ENCODE peak calls at places on chromosomes 13 and 19, in six cellular contexts. F, Y, S, D, G and T are unnamed samples.

GRCh38 chr19:48963371-48964204 is 1.5 kb upstream of the FTL start:
- DNase-seq in F (peak; percentile 92), S (peak; percentile 92), G (peak; percentile 75), Y (peak; percentile 76), D (peak; percentile 92), T (peak; percentile 76)

GRCh38 chr19:6241680-6242079 is 38.1 kb downstream of the MLLT1 start:
- DNase-seq in D (no peak), Y (peak; percentile 50), S (peak; percentile 35), G (no peak), F (no peak), T (no peak)

GRCh38 chr19:8071912-8072311 is 19.4 kb downstream of the CCL25 start:
- DNase-seq in Y (no peak), D (no peak), G (no peak), F (no peak), S (no peak), T (no peak)

GRCh38 chr19:24073807-24074206 is 13.2 kb upstream of the ZNF254 start:
- DNase-seq in G (no peak), D (no peak), F (no peak), S (no peak), Y (no peak), T (no peak)

GRCh38 chr19:24054044-24054935 is 32.7 kb upstream of the ZNF254 start:
- DNase-seq in F (peak; percentile 13), D (peak; percentile 51), S (no peak), G (peak; percentile 44), Y (no peak), T (no peak)

GRCh38 chr19:55641376-55642152 is 762 bp downstream of the ZNF580 start:
- DNase-seq in Y (no peak), G (no peak), S (no peak), D (no peak), F (peak; percentile 68), T (no peak)

GRCh38 chr13:80452279-80452678 is 111.4 kb upstream of the SPRY2 start:
- DNase-seq in D (no peak), F (no peak), Y (no peak), G (no peak), S (no peak), T (no peak)

GRCh38 chr13:52842440-52842839 is 6.0 kb downstream of the PCDH8 start:
- DNase-seq in F (no peak), D (no peak), G (no peak), Y (no peak), S (no peak), T (no peak)

GRCh38 chr13:32403108-32403507 is 24.8 kb downstream of the N4BP2L1 start:
- DNase-seq in S (no peak), F (no peak), G (no peak), Y (no peak), D (no peak), T (no peak)

GRCh38 chr13:21113851-21114306 is 52.5 kb upstream of the LATS2 start:
- DNase-seq in F (no peak), G (no peak), D (no peak), S (no peak), Y (no peak), T (no peak)

GRCh38 chr19:281156-281853 is 9.9 kb downstream of the PLPP2 start:
- DNase-seq in F (no peak), Y (no peak), S (no peak), D (peak; percentile 38), G (no peak), T (no peak)

GRCh38 chr13:27820524-27821482 is 28.5 kb downstream of the GSX1 start:
- DNase-seq in F (no peak), D (no peak), G (no peak), Y (no peak), S (no peak), T (no peak)

GRCh38 chr19:54674021-54674617 is 11.3 kb downstream of the LILRB4 start:
- DNase-seq in G (no peak), D (no peak), S (no peak), F (peak; percentile 49), Y (no peak), T (no peak)

GRCh38 chr13:42328672-42329071 is 56.7 kb downstream of the AKAP11 start:
- DNase-seq in F (no peak), Y (no peak), G (no peak), D (no peak), S (no peak), T (no peak)

GRCh38 chr13:78742659-78743058 is 83.7 kb upstream of the OBI1 start:
- DNase-seq in Y (no peak), G (no peak), F (no peak), S (no peak), D (no peak), T (peak; percentile 73)

GRCh38 chr19:7781157-7781556 is 18.1 kb downstream of the CLEC4M start:
- DNase-seq in G (no peak), Y (no peak), F (no peak), S (no peak), D (no peak), T (no peak)

GRCh38 chr13:22137361-22138050 is 466.6 kb downstream of the FGF9 start:
- DNase-seq in S (no peak), F (no peak), G (no peak), D (no peak), Y (no peak), T (no peak)

GRCh38 chr19:41871573-41872383 is 5.3 kb upstream of the CD79A start:
- DNase-seq in D (peak; percentile 93), S (peak; percentile 45), Y (peak; percentile 43), F (no peak), G (no peak), T (no peak)

GRCh38 chr19:575527-576506 is 3.4 kb downstream of the BSG start:
- DNase-seq in S (no peak), F (no peak), Y (peak; percentile 28), D (no peak), G (peak; percentile 95), T (peak; percentile 72)

GRCh38 chr13:31859546-31859945 is 120.2 kb downstream of the RXFP2 start:
- DNase-seq in D (no peak), S (no peak), Y (peak; percentile 3), G (no peak), F (no peak), T (no peak)

GRCh38 chr13:91087276-91087675 is 260.2 kb upstream of the MIR17HG start:
- DNase-seq in S (no peak), Y (no peak), G (no peak), D (no peak), F (no peak), T (no peak)

GRCh38 chr19:57192993-57193392 is 1.7 kb downstream of the ZNF264 start:
- DNase-seq in G (no peak), S (no peak), Y (no peak), D (no peak), F (no peak), T (no peak)
- H3K4me3 ChIP-seq in G (peak overlapping the region; percentile 96), S (no peak overlapping the region), Y (no peak overlapping the region), D (no peak overlapping the region), F (peak overlapping the region; percentile 83), T (no peak overlapping the region)

DNA sequence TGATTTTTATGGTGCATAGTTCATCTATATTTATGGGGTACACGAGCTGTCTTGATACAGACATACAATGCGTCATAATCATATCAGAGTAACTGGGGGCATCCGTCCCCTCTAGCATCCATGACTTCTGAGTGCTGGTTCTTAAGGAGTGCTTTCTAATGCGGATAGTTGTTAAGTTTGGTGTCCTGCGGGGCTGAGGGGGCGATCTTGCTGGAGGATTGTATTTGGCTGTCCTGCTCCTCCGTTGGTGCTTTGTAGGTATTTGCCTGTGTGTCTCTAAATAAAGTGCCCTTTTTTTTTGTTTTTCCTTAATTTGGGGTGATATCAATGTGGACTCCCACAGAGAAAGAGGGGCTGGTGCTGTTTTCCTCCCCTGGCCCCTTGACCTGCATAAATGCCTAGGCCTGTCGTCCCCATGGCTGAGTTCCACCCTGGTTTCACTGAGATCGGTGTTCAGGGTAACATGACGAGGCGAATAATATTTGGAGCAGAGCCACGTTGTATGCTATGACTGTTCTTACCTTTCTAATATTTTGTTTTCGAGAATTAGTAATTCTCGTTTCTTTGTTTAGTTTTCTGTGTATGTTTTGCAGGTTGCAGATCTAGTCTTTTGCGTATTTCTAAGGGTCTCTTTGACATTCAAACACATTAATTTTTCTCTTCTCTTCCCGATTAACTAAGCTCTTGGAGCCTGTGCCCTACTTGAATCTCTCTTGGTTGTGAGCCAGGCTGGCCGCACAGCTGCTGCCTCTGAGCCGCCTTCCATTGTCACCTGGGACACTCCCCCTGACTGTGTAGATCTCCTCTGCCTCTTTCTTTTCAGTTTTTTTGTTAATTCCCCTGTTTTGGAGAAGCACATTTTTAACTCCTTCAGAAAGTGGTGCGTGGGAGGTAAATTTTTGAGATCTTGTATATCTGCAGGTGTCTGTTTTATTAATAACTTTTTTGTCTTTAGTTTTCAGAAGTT is 100.3 kb downstream of the ARHGEF7 start:
- DNase-seq in S (no peak), D (no peak), Y (peak; percentile 20), F (no peak), G (peak; percentile 80), T (peak; percentile 21)
- TF ChIP-seq POLR2A in S (no peak), D (no peak), Y (no peak), F (no peak), G (no peak), T (no peak)

GRCh38 chr13:47675871-47676270 is 325.2 kb downstream of the SUCLA2 start:
- DNase-seq in F (no peak), G (no peak), Y (no peak), D (no peak), S (no peak), T (no peak)

GRCh38 chr13:47678201-47678963 is 322.7 kb downstream of the SUCLA2 start:
- DNase-seq in S (no peak), D (no peak), Y (no peak), G (no peak), F (no peak), T (no peak)

GRCh38 chr13:47680752-47681151 is 320.3 kb downstream of the SUCLA2 start:
- DNase-seq in D (no peak), F (no peak), G (no peak), Y (no peak), S (no peak), T (no peak)

GRCh38 chr13:47679391-47679790 is 321.7 kb downstream of the SUCLA2 start:
- DNase-seq in Y (no peak), G (no peak), D (no peak), F (no peak), S (no peak), T (no peak)
- H3K27ac ChIP-seq in Y (no peak overlapping the region), G (no peak overlapping the region), D (no peak overlapping the region), F (no peak overlapping the region), S (no peak overlapping the region), T (no peak overlapping the region)

GRCh38 chr19:47021536-47022139 is 2.0 kb downstream of the NPAS1 start:
- DNase-seq in F (no peak), S (no peak), Y (no peak), G (no peak), D (no peak), T (no peak)

GRCh38 chr19:47022541-47023447 is 3.2 kb downstream of the NPAS1 start:
- DNase-seq in S (no peak), G (no peak), Y (no peak), D (no peak), F (no peak), T (no peak)

GRCh38 chr19:47023448-47023794 is 3.8 kb downstream of the NPAS1 start:
- DNase-seq in G (no peak), D (no peak), Y (no peak), S (no peak), F (no peak), T (no peak)

GRCh38 chr19:47020992-47021496 is 1.4 kb downstream of the NPAS1 start:
- DNase-seq in D (no peak), Y (no peak), S (no peak), F (no peak), G (no peak), T (no peak)

DNA sequence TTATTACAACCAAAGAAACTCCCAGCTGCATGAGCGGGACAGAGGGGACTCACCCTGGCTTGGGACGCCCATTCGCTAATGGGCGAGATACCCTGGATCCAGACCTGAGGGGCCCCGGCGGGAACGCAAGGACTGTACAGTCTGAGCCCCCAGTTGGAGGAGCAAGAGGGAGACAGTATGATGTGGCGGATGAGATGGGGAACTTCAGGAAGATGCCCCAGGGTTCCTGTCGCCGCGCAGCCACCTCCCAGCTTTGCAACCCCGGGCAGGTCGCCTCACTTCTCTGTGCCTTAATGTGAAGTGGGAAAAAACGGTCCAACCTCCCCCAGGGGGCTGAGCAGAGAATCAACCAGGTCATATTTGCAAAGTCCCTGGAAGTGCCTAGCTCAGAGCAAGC is 2.5 kb downstream of the NPAS1 start:
- DNase-seq in S (no peak), G (no peak), F (no peak), Y (no peak), D (no peak), T (no peak)
- H3K4me3 ChIP-seq in S (no peak overlapping the region), G (no peak overlapping the region), F (peak overlapping the region; percentile 50), Y (no peak overlapping the region), D (no peak overlapping the region), T (no peak overlapping the region)